ENCODE peak calls at places on chromosomes 6 and 20, in six cellular contexts. A is HCT116; I is heart right ventricle; S is IMR-90; R is psoas muscle; V is CD4-positive, alpha-beta memory T cell. U is an unnamed sample.

GRCh38 chr6:168265827-168266815 is 53.5 kb downstream of the DACT2 start:
- DNase-seq in A (no peak), I (no peak), S (no peak), R (no peak), V (no peak), U (no peak)

GRCh38 chr20:51132286-51132810 is 109.4 kb upstream of the KCNG1 start:
- DNase-seq in A (no peak), I (no peak), S (peak), R (no peak), V (no peak), U (no peak)

GRCh38 chr20:45044084-45044573 is 56.8 kb downstream of the KCNS1 start:
- DNase-seq in A (peak), I (peak), S (peak), R (no peak), V (peak), U (no peak)

GRCh38 chr6:11011787-11012234 is 32.3 kb downstream of the ELOVL2 start:
- DNase-seq in A (peak), I (no peak), S (no peak), R (no peak), V (no peak), U (no peak)

GRCh38 chr20:7094438-7094997 is 327.0 kb downstream of the BMP2 start:
- DNase-seq in A (peak), I (peak), S (peak), R (no peak), V (no peak), U (no peak)

GRCh38 chr6:87068804-87069203 is 26.1 kb downstream of the CGA start:
- DNase-seq in A (no peak), I (no peak), S (no peak), R (no peak), V (no peak), U (no peak)

GRCh38 chr20:43187476-43188233 is 2.1 kb downstream of the PTPRT start:
- DNase-seq in A (peak), I (peak), S (peak), R (peak), V (peak), U (peak)

GRCh38 chr20:47568019-47568418 is 66.3 kb downstream of the NCOA3 start:
- DNase-seq in A (no peak), I (peak), S (peak), R (no peak), V (no peak), U (no peak)

GRCh38 chr20:38685853-38686473 is 38.3 kb upstream of the SLC32A1 start:
- DNase-seq in A (no peak), I (peak), S (peak), R (peak), V (peak), U (no peak)

GRCh38 chr20:44182135-44182765 is 4.7 kb downstream of the JPH2 start:
- DNase-seq in A (no peak), I (no peak), S (no peak), R (no peak), V (no peak), U (no peak)

GRCh38 chr6:70894001-70894400 is 62.9 kb downstream of the B3GAT2 start:
- DNase-seq in A (no peak), I (no peak), S (no peak), R (no peak), V (no peak), U (no peak)

GRCh38 chr6:111854683-111855082 is 18.6 kb downstream of the FYN start:
- DNase-seq in A (no peak), I (no peak), S (peak), R (no peak), V (no peak), U (no peak)

GRCh38 chr6:49468042-49468441 is 4.9 kb downstream of the CENPQ start:
- DNase-seq in A (no peak), I (no peak), S (no peak), R (no peak), V (no peak), U (no peak)

GRCh38 chr6:138527376-138528092 is 28.2 kb upstream of the NHSL1 start:
- DNase-seq in A (no peak), I (no peak), S (no peak), R (no peak), V (no peak), U (no peak)

GRCh38 chr6:169530762-169531143 is 171.1 kb downstream of the WDR27 start:
- DNase-seq in A (no peak), I (no peak), S (no peak), R (no peak), V (peak), U (no peak)

GRCh38 chr6:34120953-34121675 is 24.8 kb downstream of the GRM4 start:
- DNase-seq in A (no peak), I (no peak), S (no peak), R (no peak), V (no peak), U (no peak)

GRCh38 chr20:57372581-57373350 is 18.4 kb upstream of the RBM38 start:
- DNase-seq in A (no peak), I (no peak), S (no peak), R (no peak), V (no peak), U (no peak)

GRCh38 chr6:11598687-11599086 is 61.1 kb downstream of the TMEM170B start:
- DNase-seq in A (no peak), I (no peak), S (no peak), R (no peak), V (no peak), U (no peak)

GRCh38 chr6:33665957-33666356 is 44.8 kb downstream of the ITPR3 start:
- DNase-seq in A (no peak), I (no peak), S (no peak), R (no peak), V (no peak), U (no peak)

GRCh38 chr6:46053034-46053933 is 37.6 kb upstream of the CLIC5 start:
- DNase-seq in A (no peak), I (peak), S (no peak), R (no peak), V (no peak), U (no peak)

GRCh38 chr20:46324960-46325703 is 16.8 kb upstream of the CDH22 start:
- DNase-seq in A (no peak), I (no peak), S (peak), R (no peak), V (no peak), U (no peak)

GRCh38 chr20:54822407-54822806 is 347.0 kb downstream of the DOK5 start:
- DNase-seq in A (no peak), I (no peak), S (no peak), R (no peak), V (no peak), U (no peak)

GRCh38 chr6:157711060-157711459 is 112.0 kb upstream of the SNX9 start:
- DNase-seq in A (no peak), I (no peak), S (no peak), R (no peak), V (no peak), U (no peak)

GRCh38 chr6:37809144-37809543 is 10.4 kb upstream of the ZFAND3 start:
- DNase-seq in A (no peak), I (peak), S (peak), R (peak), V (no peak), U (no peak)

GRCh38 chr6:129345890-129346289 is 364.1 kb downstream of the ARHGAP18 start:
- DNase-seq in A (no peak), I (no peak), S (peak), R (no peak), V (no peak), U (no peak)

GRCh38 chr20:63457737-63458136 is 14.7 kb downstream of the KCNQ2 start:
- DNase-seq in A (no peak), I (peak), S (no peak), R (no peak), V (no peak), U (peak)

GRCh38 chr20:43755390-43755789 is 28.6 kb upstream of the GTSF1L start:
- DNase-seq in A (no peak), I (no peak), S (peak), R (no peak), V (no peak), U (no peak)

GRCh38 chr20:18164356-18164755 is 26.7 kb downstream of the KAT14 start:
- DNase-seq in A (no peak), I (no peak), S (peak), R (no peak), V (no peak), U (no peak)

GRCh38 chr6:156884306-156884705 is 107.1 kb downstream of the ARID1B start:
- DNase-seq in A (no peak), I (no peak), S (no peak), R (no peak), V (no peak), U (no peak)

GRCh38 chr6:79544939-79545450 is 7.8 kb upstream of the LCA5 start:
- DNase-seq in A (peak), I (peak), S (peak), R (peak), V (no peak), U (peak)

GRCh38 chr20:49403911-49404310 is 78.6 kb downstream of the KCNB1 start:
- DNase-seq in A (no peak), I (no peak), S (no peak), R (no peak), V (no peak), U (no peak)

GRCh38 chr6:51265426-51265825 is 446.8 kb downstream of the TFAP2B start:
- DNase-seq in A (no peak), I (peak), S (no peak), R (no peak), V (no peak), U (no peak)

GRCh38 chr20:58623579-58624473 is 27.3 kb upstream of the STX16 start:
- DNase-seq in A (peak), I (peak), S (peak), R (peak), V (no peak), U (no peak)

GRCh38 chr20:19515074-19515473 is 243.0 kb upstream of the RIN2 start:
- DNase-seq in A (no peak), I (no peak), S (no peak), R (no peak), V (no peak), U (no peak)

GRCh38 chr6:89976141-89977020 is 82.1 kb downstream of the GJA10 start:
- DNase-seq in A (no peak), I (no peak), S (no peak), R (no peak), V (no peak), U (no peak)

GRCh38 chr6:29907637-29908340 is 34.5 kb upstream of the HLA-A start:
- DNase-seq in A (no peak), I (no peak), S (no peak), R (no peak), V (no peak), U (no peak)

GRCh38 chr6:144364208-144364718 is 79.1 kb downstream of the UTRN start:
- DNase-seq in A (no peak), I (no peak), S (no peak), R (no peak), V (no peak), U (no peak)

GRCh38 chr6:144361027-144361426 is 75.9 kb downstream of the UTRN start:
- DNase-seq in A (no peak), I (no peak), S (no peak), R (no peak), V (no peak), U (no peak)

GRCh38 chr6:144364727-144365126 is 79.6 kb downstream of the UTRN start:
- DNase-seq in A (no peak), I (no peak), S (no peak), R (no peak), V (no peak), U (no peak)

GRCh38 chr6:144362042-144363018 is 77.2 kb downstream of the UTRN start:
- DNase-seq in A (no peak), I (peak), S (no peak), R (no peak), V (no peak), U (no peak)

GRCh38 chr6:144365176-144365710 is 80.1 kb downstream of the UTRN start:
- DNase-seq in A (no peak), I (no peak), S (peak), R (no peak), V (no peak), U (no peak)
- H3K27ac ChIP-seq in A (no peak), I (peak), S (no peak), R (no peak), V (no peak), U (no peak)

GRCh38 chr6:132210886-132211563 is 190.2 kb downstream of the MOXD1 start:
- DNase-seq in A (no peak), I (no peak), S (peak), R (no peak), V (no peak), U (no peak)
- H3K27ac ChIP-seq in A (no peak), I (no peak), S (peak), R (no peak), V (no peak), U (no peak)

GRCh38 chr6:121641158-121641557 is 205.7 kb downstream of the GJA1 start:
- DNase-seq in A (no peak), I (no peak), S (no peak), R (no peak), V (no peak), U (no peak)
- H3K27ac ChIP-seq in A (no peak), I (no peak), S (no peak), R (no peak), V (no peak), U (no peak)

DNA sequence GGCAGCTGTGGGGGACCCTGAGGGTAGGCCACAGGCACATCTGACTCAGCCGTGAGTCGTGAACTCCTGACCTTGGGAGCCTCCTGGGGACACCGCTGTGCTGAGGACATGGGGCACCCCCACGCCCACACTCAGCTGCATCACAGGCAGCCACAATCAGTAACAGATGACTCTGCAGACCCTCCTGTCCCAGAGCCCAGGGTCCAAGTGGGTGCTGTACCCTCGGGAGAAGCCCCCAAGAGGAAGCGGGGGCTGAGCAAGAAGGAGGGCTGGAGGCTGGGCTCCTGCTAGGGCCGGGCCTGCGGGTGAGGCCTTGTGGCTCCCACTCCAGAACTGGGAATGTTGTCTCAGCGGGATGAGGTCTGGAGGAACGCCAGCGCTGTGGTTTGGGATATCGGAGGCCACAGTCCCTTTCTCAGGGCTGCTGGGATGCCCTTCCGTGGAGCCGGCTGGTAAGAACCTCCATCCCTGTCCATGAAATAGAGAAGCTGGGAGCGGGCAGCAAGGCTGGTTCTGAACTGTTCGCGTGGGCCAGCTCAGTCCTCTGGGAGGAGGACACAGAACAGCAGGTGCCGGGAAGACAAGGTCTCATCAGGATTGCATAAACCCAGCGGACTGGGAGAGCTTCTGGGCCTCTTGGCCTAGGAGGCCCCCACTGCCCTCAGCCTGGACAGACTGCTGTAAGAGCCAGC is 3.1 kb upstream of the LAMA5 start:
- DNase-seq in A (no peak), I (peak), S (peak), R (peak), V (no peak), U (no peak)
- H3K27ac ChIP-seq in A (peak), I (peak), S (peak), R (peak), V (no peak), U (no peak)

DNA sequence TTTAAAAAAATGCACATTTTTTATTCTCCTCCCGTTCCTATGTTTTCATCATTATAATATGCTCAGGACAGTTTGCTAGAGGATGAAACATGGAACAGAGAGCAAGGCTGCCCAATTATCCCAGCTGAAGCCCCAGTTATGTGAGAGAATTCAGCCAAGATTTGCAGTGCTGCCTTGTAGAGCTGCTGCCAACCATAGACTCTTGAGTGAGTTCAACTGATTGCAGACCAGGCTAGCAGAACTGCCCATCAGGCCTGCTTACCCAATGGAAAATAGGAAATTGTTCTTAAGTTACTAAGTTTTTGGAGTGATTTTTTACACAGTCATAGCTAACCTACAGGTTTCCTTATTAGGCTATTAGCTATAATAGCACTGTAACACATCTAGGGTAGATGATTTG is 128.7 kb upstream of the VGLL2 start:
- DNase-seq in A (no peak), I (peak), S (no peak), R (no peak), V (no peak), U (no peak)
- H3K27ac ChIP-seq in A (no peak), I (no peak), S (no peak), R (peak), V (no peak), U (no peak)

GRCh38 chr6:130825772-130826441 is 1.3 kb upstream of the SMLR1 start:
- DNase-seq in A (no peak), I (no peak), S (no peak), R (no peak), V (no peak), U (no peak)
- H3K27ac ChIP-seq in A (no peak), I (no peak), S (no peak), R (no peak), V (no peak), U (no peak)

GRCh38 chr6:710601-711571 is 17.9 kb upstream of the EXOC2 start:
- DNase-seq in A (no peak), I (peak), S (peak), R (peak), V (peak), U (no peak)
- H3K27ac ChIP-seq in A (no peak), I (peak), S (peak), R (peak), V (peak), U (peak)

U was measured in caudate nucleus.